ENCODE peak calls at places on chromosomes 16 and 17, in seven cellular contexts. W, Z, S, M, B, Q and A are unnamed samples.

GRCh38 chr17:50834786-50835562 is 412 bp upstream of the WFIKKN2 start:
- DNase-seq in W (peak; percentile 39), Z (peak; percentile 34), S (no peak), M (no peak), B (no peak), Q (no peak), A (peak; percentile 9)

GRCh38 chr16:88789593-88789992 is 4.6 kb upstream of the PIEZO1 start:
- DNase-seq in W (no peak), Z (no peak), S (no peak), M (no peak), B (no peak), Q (no peak), A (no peak)

GRCh38 chr17:3986270-3986938 is 22.2 kb upstream of the ATP2A3 start:
- DNase-seq in W (no peak), Z (peak; percentile 44), S (no peak), M (no peak), B (no peak), Q (no peak), A (no peak)

GRCh38 chr16:78551487-78552085 is 452.1 kb downstream of the WWOX start:
- DNase-seq in W (no peak), Z (peak; percentile 73), S (peak; percentile 4), M (peak; percentile 46), B (peak; percentile 71), Q (no peak), A (no peak)

GRCh38 chr17:14922421-14922820 is 342.7 kb downstream of the PMP22 start:
- DNase-seq in W (no peak), Z (no peak), S (no peak), M (no peak), B (no peak), Q (no peak), A (no peak)

GRCh38 chr16:83231771-83232170 is 576.0 kb upstream of the HSBP1 start:
- DNase-seq in W (peak; percentile 55), Z (no peak), S (no peak), M (no peak), B (no peak), Q (no peak), A (peak; percentile 51)

GRCh38 chr17:18277076-18277475 is 16.6 kb downstream of the MIEF2 start:
- DNase-seq in W (no peak), Z (no peak), S (no peak), M (no peak), B (no peak), Q (no peak), A (no peak)

GRCh38 chr16:81273223-81273940 is 34.9 kb downstream of the BCO1 start:
- DNase-seq in W (no peak), Z (no peak), S (no peak), M (no peak), B (no peak), Q (no peak), A (no peak)

GRCh38 chr17:67258836-67259468 is 14.0 kb upstream of the HELZ start:
- DNase-seq in W (no peak), Z (peak; percentile 21), S (no peak), M (no peak), B (no peak), Q (no peak), A (no peak)

GRCh38 chr17:15414502-15415348 is 52.7 kb downstream of the CDRT4 start:
- DNase-seq in W (no peak), Z (no peak), S (no peak), M (no peak), B (no peak), Q (peak; percentile 85), A (no peak)

GRCh38 chr17:49358638-49359247 is 3.3 kb downstream of the ZNF652 start:
- DNase-seq in W (no peak), Z (peak; percentile 12), S (no peak), M (no peak), B (no peak), Q (no peak), A (peak; percentile 7)

GRCh38 chr17:75695141-75695829 is 26.0 kb upstream of the ITGB4 start:
- DNase-seq in W (peak; percentile 48), Z (no peak), S (no peak), M (no peak), B (no peak), Q (no peak), A (peak; percentile 88)

GRCh38 chr17:73232587-73233373 is 28.9 kb downstream of the CPSF4L start:
- DNase-seq in W (peak; percentile 23), Z (no peak), S (no peak), M (no peak), B (peak; percentile 60), Q (no peak), A (peak; percentile 51)

GRCh38 chr16:69909760-69910159 is 41.4 kb upstream of the CLEC18A start:
- DNase-seq in W (no peak), Z (no peak), S (no peak), M (no peak), B (no peak), Q (no peak), A (no peak)

GRCh38 chr17:6752068-6752909 is 3.6 kb upstream of the XAF1 start:
- DNase-seq in W (peak; percentile 99), Z (no peak), S (no peak), M (no peak), B (peak; percentile 36), Q (peak; percentile 6), A (peak; percentile 100)

GRCh38 chr17:79865351-79866210 is 26.3 kb upstream of the CBX4 start:
- DNase-seq in W (no peak), Z (no peak), S (no peak), M (no peak), B (no peak), Q (no peak), A (no peak)

GRCh38 chr16:4200781-4201137 is 41.1 kb downstream of the SRL start:
- DNase-seq in W (peak; percentile 51), Z (no peak), S (no peak), M (no peak), B (no peak), Q (no peak), A (peak; percentile 22)

GRCh38 chr16:11481987-11482386 is 104.7 kb downstream of the LITAF start:
- DNase-seq in W (peak; percentile 95), Z (no peak), S (no peak), M (no peak), B (no peak), Q (no peak), A (peak; percentile 71)

GRCh38 chr17:42928714-42929496 is 28.3 kb downstream of the G6PC1 start:
- DNase-seq in W (peak; percentile 85), Z (peak; percentile 75), S (no peak), M (peak; percentile 54), B (peak; percentile 92), Q (peak; percentile 2), A (peak; percentile 79)

GRCh38 chr17:39634384-39634871 is 2.5 kb upstream of the STARD3 start:
- DNase-seq in W (peak; percentile 44), Z (no peak), S (no peak), M (no peak), B (peak; percentile 64), Q (peak; percentile 30), A (peak; percentile 56)

GRCh38 chr16:78381060-78381459 is 281.6 kb downstream of the WWOX start:
- DNase-seq in W (no peak), Z (no peak), S (no peak), M (no peak), B (no peak), Q (no peak), A (no peak)

GRCh38 chr17:64291268-64291851 is 28.3 kb upstream of the TEX2 start:
- DNase-seq in W (no peak), Z (no peak), S (no peak), M (no peak), B (peak; percentile 41), Q (peak; percentile 43), A (no peak)

GRCh38 chr17:19021622-19022083 is 17.1 kb upstream of the FAM83G start:
- DNase-seq in W (no peak), Z (peak; percentile 74), S (no peak), M (peak; percentile 81), B (no peak), Q (no peak), A (no peak)

GRCh38 chr16:82954224-82954929 is 327.6 kb downstream of the CDH13 start:
- DNase-seq in W (peak; percentile 70), Z (no peak), S (no peak), M (no peak), B (no peak), Q (no peak), A (peak; percentile 36)

GRCh38 chr17:61161615-61162134 is 238.0 kb upstream of the TBX2 start:
- DNase-seq in W (peak; percentile 16), Z (no peak), S (no peak), M (no peak), B (no peak), Q (no peak), A (no peak)
- H3K23ac ChIP-seq in W (no peak overlapping the region), Z (no peak overlapping the region), S (no peak overlapping the region), M (no peak overlapping the region), B (no peak overlapping the region), Q (no peak overlapping the region), A (no peak overlapping the region)

DNA sequence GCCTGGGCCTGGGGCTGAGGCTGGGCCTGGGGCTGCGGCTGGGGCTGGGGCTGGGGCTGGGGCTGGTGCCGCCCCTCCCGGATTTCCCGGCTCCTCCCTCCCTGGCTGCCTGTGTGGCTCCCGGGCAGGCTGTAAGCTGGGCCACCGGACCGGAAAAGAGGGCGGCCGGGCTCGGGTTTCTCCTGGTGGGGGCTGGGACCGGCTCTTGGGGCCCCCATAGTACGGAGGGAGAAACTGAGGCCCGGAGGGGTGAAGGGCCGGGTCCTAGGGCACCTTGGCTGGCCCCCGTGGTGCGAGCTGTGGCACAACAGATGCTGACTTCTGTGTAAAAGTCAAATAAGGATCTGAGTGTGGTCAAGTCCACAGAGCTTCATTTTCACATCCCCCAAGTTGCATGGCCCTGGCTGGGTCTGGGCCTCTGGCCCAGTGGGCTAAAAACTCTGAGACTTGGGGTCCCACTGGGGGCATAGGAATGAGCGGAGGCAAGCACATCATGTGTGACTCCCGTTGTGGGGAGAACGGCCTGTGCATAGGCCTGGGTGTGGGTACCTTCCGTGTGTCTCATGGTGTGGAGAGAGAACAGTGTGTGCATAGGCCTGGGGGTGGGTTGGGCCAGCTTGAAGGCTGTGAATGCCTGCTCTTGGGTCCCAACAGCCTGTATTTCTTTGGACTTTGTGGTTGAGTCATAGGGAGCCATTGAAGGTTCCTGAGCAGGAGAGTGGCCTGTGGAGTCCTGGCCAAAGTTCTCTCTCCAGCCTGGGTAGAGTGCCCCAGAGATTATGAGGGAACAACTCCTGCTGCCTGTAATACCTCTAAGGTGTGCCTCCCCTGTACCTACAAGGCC is 123.9 kb upstream of the CIBAR2 start:
- DNase-seq in W (no peak), Z (no peak), S (no peak), M (no peak), B (no peak), Q (no peak), A (peak; percentile 67)
- H3K4ac ChIP-seq in W (peak overlapping the region; percentile 76), Z (no peak overlapping the region), S (no peak overlapping the region), M (peak overlapping the region; percentile 13), B (peak overlapping the region; percentile 84), Q (peak overlapping the region; percentile 12), A (peak overlapping the region; percentile 76)

DNA sequence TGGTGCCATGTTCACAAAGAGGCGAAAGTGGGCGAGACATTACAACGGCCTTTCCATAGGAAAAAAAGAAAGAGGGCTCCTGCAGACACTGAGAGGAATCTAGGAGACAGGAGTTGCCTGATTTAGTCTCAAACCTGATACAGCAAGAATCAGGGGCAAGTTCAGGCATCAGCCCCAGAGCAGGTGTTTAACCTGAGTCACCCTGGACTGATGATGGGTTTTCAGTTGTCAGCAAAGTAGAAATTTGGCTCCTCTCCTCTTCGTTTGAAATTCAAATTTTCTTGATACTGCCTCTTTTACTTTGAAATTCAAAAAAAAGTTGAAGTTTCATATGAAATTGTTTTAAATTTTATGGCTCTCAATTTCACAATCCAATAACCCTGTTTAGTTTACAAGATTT is 189.5 kb downstream of the ABCC12 start:
- DNase-seq in W (no peak), Z (peak; percentile 7), S (no peak), M (peak; percentile 17), B (no peak), Q (no peak), A (no peak)
- H3K23ac ChIP-seq in W (no peak overlapping the region), Z (no peak overlapping the region), S (no peak overlapping the region), M (no peak overlapping the region), B (no peak overlapping the region), Q (no peak overlapping the region), A (no peak overlapping the region)

GRCh38 chr16:67451061-67451703 is 20.3 kb downstream of the HSD11B2 start:
- DNase-seq in W (no peak), Z (no peak), S (no peak), M (no peak), B (no peak), Q (no peak), A (no peak)
- H3K4ac ChIP-seq in W (no peak overlapping the region), Z (no peak overlapping the region), S (no peak overlapping the region), M (no peak overlapping the region), B (no peak overlapping the region), Q (no peak overlapping the region), A (no peak overlapping the region)